ENCODE peak calls at places on chromosome 13, in five cellular contexts. X is stomach; Y is small intestine; A is lung; P is CD8-positive, alpha-beta T cell. N is an unnamed sample. For H3K4me1 and H3K27me3, the result is how much of the 10 kb centered on the place peaks cover.

GRCh38 chr13:98773053-98773452 is 20.6 kb upstream of the SLC15A1 start:
- DNase-seq in X (no peak), Y (no peak), A (no peak), P (no peak), N (no peak)

GRCh38 chr13:97567510-97568243 is 133.7 kb downstream of the RAP2A start:
- DNase-seq in X (peak), Y (peak), A (peak), P (no peak), N (no peak)

GRCh38 chr13:22517544-22517943 is 663.2 kb upstream of the SGCG start:
- DNase-seq in X (no peak), Y (no peak), A (peak), P (no peak), N (no peak)

GRCh38 chr13:98563071-98563470 is 13.8 kb downstream of the STK24 start:
- DNase-seq in X (no peak), Y (no peak), A (no peak), P (no peak), N (no peak)

GRCh38 chr13:112392719-112393118 is 16.6 kb downstream of the SPACA7 start:
- DNase-seq in X (no peak), Y (no peak), A (no peak), P (no peak), N (no peak)

GRCh38 chr13:98222081-98222554 is 45.0 kb upstream of the RNF113B start:
- DNase-seq in X (peak), Y (peak), A (no peak), P (no peak), N (no peak)

GRCh38 chr13:30186644-30187431 is 120.5 kb downstream of the KATNAL1 start:
- DNase-seq in X (no peak), Y (no peak), A (no peak), P (no peak), N (no peak)

GRCh38 chr13:44573790-44574465 is 2.2 kb downstream of the TSC22D1 start:
- DNase-seq in X (peak), Y (peak), A (no peak), P (no peak), N (no peak)

GRCh38 chr13:34863360-34864135 is 78.5 kb upstream of the NBEA start:
- DNase-seq in X (no peak), Y (peak), A (no peak), P (no peak), N (no peak)

GRCh38 chr13:98103531-98103930 is 39.4 kb upstream of the FARP1 start:
- DNase-seq in X (no peak), Y (no peak), A (no peak), P (no peak), N (no peak)

GRCh38 chr13:31538067-31539042 is 201.0 kb upstream of the RXFP2 start:
- DNase-seq in X (peak), Y (peak), A (no peak), P (no peak), N (no peak)

GRCh38 chr13:52455677-52456041 is 381 bp downstream of the CKAP2 start:
- DNase-seq in X (peak), Y (peak), A (peak), P (peak), N (peak)

GRCh38 chr13:67298297-67298696 is 68.2 kb upstream of the PCDH9 start:
- DNase-seq in X (no peak), Y (no peak), A (no peak), P (no peak), N (no peak)

GRCh38 chr13:38965281-38965680 is 25.4 kb downstream of the STOML3 start:
- DNase-seq in X (no peak), Y (no peak), A (no peak), P (no peak), N (no peak)

GRCh38 chr13:110301083-110301482 is 5.9 kb downstream of the COL4A1 start:
- DNase-seq in X (no peak), Y (no peak), A (no peak), P (no peak), N (no peak)

GRCh38 chr13:110302986-110303385 is 4.0 kb downstream of the COL4A1 start:
- DNase-seq in X (no peak), Y (no peak), A (no peak), P (no peak), N (no peak)

GRCh38 chr13:110300090-110300815 is 6.7 kb downstream of the COL4A1 start:
- DNase-seq in X (no peak), Y (no peak), A (no peak), P (no peak), N (no peak)

GRCh38 chr13:110302154-110302553 is 4.8 kb downstream of the COL4A1 start:
- DNase-seq in X (no peak), Y (no peak), A (no peak), P (no peak), N (no peak)

GRCh38 chr13:110301606-110302131 is 5.3 kb downstream of the COL4A1 start:
- DNase-seq in X (no peak), Y (no peak), A (no peak), P (no peak), N (no peak)
- H3K4me1 ChIP-seq in X (half or more), Y (under half), A (under half), P (under half), N (under half)

DNA sequence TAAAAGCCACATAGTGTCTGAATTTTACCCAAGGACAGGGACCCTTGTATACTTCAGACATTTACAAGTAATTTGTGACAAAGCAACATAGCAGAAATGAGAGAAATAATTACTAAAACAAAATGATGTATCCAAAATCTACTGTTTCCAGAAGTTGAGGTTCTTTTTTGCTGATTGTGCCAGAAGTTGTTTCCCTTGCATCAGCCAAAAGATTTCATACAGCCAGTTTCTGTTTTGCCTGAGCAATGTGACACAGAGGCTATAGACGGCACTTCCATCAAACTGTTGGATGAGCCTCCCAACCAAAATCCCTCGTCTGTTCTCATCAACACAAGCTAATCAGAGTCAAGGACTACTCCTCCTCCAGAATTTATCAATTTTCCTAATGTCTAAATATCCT is 913.2 kb upstream of the GPC6 start:
- DNase-seq in X (no peak), Y (no peak), A (no peak), P (no peak), N (no peak)
- H3K27me3 ChIP-seq in X (under half), Y (under half), A (under half), P (under half), N (under half)

DNA sequence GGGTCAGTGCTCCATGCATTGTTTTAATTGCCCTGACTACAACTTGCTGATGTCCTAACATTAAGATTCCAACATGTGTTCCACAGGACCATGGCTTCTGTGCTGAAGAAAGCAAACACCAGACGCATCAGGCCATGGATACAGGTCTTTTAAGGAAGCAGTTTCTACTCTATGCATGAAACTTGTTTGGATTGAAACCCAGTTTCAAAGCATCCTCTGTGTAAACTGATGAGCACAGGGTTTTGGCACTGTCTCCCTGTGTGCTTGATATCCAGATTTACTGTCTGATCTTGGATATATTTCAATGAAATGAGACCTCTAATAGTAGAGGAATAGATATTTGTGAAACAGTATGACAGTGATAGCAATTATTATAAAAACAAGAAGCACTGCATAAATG is 328.5 kb upstream of the SLC10A2 start:
- DNase-seq in X (no peak), Y (no peak), A (no peak), P (no peak), N (no peak)
- H3K27ac ChIP-seq in X (no peak), Y (no peak), A (no peak), P (no peak), N (no peak)

DNA sequence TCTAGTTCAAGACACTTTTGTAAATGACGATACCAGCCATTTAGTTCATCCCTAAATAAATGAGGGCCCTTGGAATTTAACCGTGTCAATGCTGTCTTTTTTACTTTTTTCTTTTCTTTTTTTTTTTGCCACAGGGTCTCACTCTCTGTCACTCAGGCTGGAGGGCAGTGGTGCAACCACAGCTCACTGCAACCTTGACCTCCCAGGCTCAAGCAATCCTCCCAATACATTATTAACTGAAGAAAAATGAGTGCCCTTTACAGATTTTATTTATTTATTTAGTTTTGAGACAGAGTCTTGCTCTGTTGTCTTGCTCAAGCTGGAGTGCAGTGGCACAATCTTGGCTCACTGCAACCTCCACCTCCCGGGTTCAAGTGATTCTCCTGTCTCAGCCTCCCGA is 2.9 kb upstream of the MED4 start:
- DNase-seq in X (no peak), Y (no peak), A (no peak), P (no peak), N (no peak)
- H3K4me1 ChIP-seq in X (under half), Y (under half), A (under half), P (under half), N (under half)

GRCh38 chr13:37134411-37135041 is 29.1 kb upstream of the CSNK1A1L start:
- DNase-seq in X (no peak), Y (no peak), A (no peak), P (no peak), N (no peak)
- H3K27me3 ChIP-seq in X (under half), Y (under half), A (under half), P (under half), N (under half)

GRCh38 chr13:57630661-57631606 is 610 bp upstream of the PCDH17 start:
- DNase-seq in X (no peak), Y (no peak), A (no peak), P (no peak), N (no peak)

GRCh38 chr13:57629821-57630235 is 1.7 kb upstream of the PCDH17 start:
- DNase-seq in X (peak), Y (peak), A (peak), P (no peak), N (peak)

GRCh38 chr13:57631607-57632275 is at the start of gene PCDH17:
- DNase-seq in X (peak), Y (no peak), A (peak), P (no peak), N (no peak)

GRCh38 chr13:57627663-57628062 is 3.9 kb upstream of the PCDH17 start:
- DNase-seq in X (no peak), Y (no peak), A (no peak), P (no peak), N (no peak)

DNA sequence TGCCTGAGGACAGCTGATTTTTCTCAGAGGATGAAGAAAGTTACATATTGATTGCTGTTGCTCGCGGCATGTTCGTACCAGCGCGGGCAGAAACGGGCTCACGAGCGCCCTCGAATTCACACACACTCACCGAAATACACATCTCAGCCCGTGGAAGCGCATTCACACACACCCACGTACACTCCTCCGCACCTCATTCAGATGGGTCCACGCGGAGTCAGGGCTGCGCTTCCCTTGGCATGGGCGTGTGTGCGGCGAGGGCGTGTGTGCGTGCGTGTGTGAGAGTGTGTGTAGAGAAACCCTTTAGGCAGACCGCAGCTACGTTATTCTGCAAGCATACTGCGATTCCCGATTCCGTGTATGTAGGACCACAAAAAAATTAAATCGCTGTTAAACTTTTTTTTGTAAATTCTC is 2.1 kb upstream of the PCDH17 start:
- DNase-seq in X (no peak), Y (no peak), A (no peak), P (no peak), N (no peak)
- H3K27ac ChIP-seq in X (no peak), Y (no peak), A (no peak), P (no peak), N (no peak)

DNA sequence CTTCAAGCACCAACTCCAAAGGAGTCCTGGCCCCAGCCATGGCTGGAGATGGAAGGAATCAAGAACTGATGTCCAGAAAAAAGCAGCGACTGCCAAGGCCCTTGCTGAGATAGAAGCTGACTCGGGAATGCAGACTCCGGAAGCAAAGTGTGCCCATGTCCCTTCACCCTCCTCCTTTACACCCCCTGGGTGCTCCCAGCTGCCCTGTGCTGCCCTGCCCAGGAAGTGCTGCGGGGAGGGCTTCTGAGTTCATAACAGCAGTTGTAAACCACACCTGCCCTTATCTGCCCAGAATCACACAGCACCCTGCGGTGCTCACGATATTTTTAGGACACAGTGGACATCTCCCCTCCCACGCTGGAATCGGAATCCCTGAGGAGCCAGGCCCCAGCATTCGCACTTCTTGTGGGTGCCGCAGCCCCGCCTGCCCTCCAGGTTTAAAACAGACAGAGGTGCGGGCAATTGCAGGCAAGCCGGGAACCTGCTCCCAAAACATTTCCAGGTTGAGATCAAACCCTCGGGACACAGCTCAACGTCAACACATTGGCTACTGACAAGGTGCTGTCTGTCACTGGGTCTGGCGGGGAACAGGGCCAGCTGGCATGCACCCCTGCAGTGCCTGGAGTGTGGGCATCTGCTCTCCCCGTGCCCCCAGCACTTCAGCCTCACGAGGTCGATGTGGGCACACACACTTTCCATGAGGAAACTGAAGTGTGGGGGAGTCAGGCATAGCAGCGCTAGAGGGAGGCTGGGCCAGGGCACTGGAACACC is 36.9 kb downstream of the RAB20 start:
- DNase-seq in X (peak), Y (peak), A (no peak), P (no peak), N (no peak)
- H3K4me1 ChIP-seq in X (half or more), Y (under half), A (under half), P (under half), N (under half)

GRCh38 chr13:26759907-26760834 is at the start of gene GPR12:
- DNase-seq in X (no peak), Y (no peak), A (no peak), P (no peak), N (no peak)
- H3K27me3 ChIP-seq in X (half or more), Y (under half), A (under half), P (under half), N (under half)

N was measured in effector memory CD4-positive, alpha-beta T cell.